ENCODE peak calls at places on chromosomes 7 and 10, in four cellular contexts. T is HL-60, X is GM12878, C is K562. O is an unnamed sample.

GRCh38 chr10:28217848-28218247 is 85.0 kb downstream of the MPP7 start:
- DNase-seq in T (no peak), C (no peak), X (no peak), O (no peak)

GRCh38 chr7:42597296-42597695 is 314.6 kb downstream of the C7orf25 start:
- DNase-seq in C (no peak), X (no peak), T (no peak), O (no peak)

GRCh38 chr7:17062433-17063383 is 180.9 kb upstream of the AGR3 start:
- DNase-seq in X (no peak), T (no peak), C (no peak), O (no peak)

GRCh38 chr7:111510062-111510461 is 52.2 kb downstream of the IMMP2L start:
- DNase-seq in T (no peak), X (no peak), C (no peak), O (no peak)

GRCh38 chr7:40810274-40810673 is 675.5 kb downstream of the SUGCT start:
- DNase-seq in C (no peak), T (no peak), X (no peak), O (no peak)

GRCh38 chr7:33346055-33346454 is 216.7 kb downstream of the BBS9 start:
- DNase-seq in T (no peak), C (no peak), X (no peak), O (no peak)

GRCh38 chr10:19412531-19412930 is 363.9 kb downstream of the MALRD1 start:
- DNase-seq in X (no peak), T (no peak), C (no peak), O (no peak)

GRCh38 chr10:5971315-5971832 is 6.0 kb downstream of the IL15RA start:
- DNase-seq in X (no peak), C (peak; percentile 81), T (no peak), O (no peak)

GRCh38 chr10:1412531-1413189 is 324.7 kb downstream of the ADARB2 start:
- DNase-seq in X (no peak), C (no peak), T (no peak), O (no peak)

GRCh38 chr7:13724631-13725566 is 264.6 kb downstream of the ETV1 start:
- DNase-seq in T (no peak), C (no peak), X (no peak), O (no peak)

GRCh38 chr10:104308439-104308903 is 29.8 kb downstream of the ITPRIP start:
- DNase-seq in C (no peak), T (no peak), X (peak; percentile 56), O (no peak)

GRCh38 chr7:87574630-87575029 is 26.1 kb downstream of the ABCB1 start:
- DNase-seq in T (no peak), C (peak; percentile 19), X (no peak), O (no peak)

GRCh38 chr7:5429857-5430611 is 6.4 kb upstream of the TNRC18 start:
- DNase-seq in T (peak; percentile 56), C (peak; percentile 55), X (no peak), O (no peak)

GRCh38 chr10:116554628-116555027 is 8.9 kb downstream of the PNLIP start:
- DNase-seq in X (no peak), C (no peak), T (no peak), O (no peak)

GRCh38 chr10:26621889-26622681 is 75.4 kb upstream of the PDSS1 start:
- DNase-seq in T (peak; percentile 88), X (no peak), C (peak; percentile 14), O (peak; percentile 52)

GRCh38 chr10:20486791-20487190 is 410.3 kb downstream of the NEBL start:
- DNase-seq in C (no peak), T (no peak), X (no peak), O (no peak)

GRCh38 chr7:17020250-17020649 is 138.5 kb upstream of the AGR3 start:
- DNase-seq in T (no peak), X (no peak), C (no peak), O (no peak)

GRCh38 chr10:71933651-71934050 is 30.5 kb upstream of the CHST3 start:
- DNase-seq in X (no peak), T (no peak), C (no peak), O (no peak)

GRCh38 chr7:114255404-114255841 is 159.2 kb upstream of the FOXP2 start:
- DNase-seq in C (no peak), X (no peak), T (no peak), O (no peak)

GRCh38 chr10:11824825-11825224 is 1.7 kb downstream of the PROSER2 start:
- DNase-seq in C (peak; percentile 82), T (no peak), X (no peak), O (no peak)

GRCh38 chr10:62082729-62083412 is 181.4 kb downstream of the ARID5B start:
- DNase-seq in C (no peak), T (no peak), X (peak; percentile 51), O (no peak)

GRCh38 chr10:69418052-69418752 is 1.5 kb upstream of the TACR2 start:
- DNase-seq in T (no peak), X (no peak), C (no peak), O (no peak)

GRCh38 chr10:62772186-62772950 is 32.2 kb upstream of the ADO start:
- DNase-seq in C (no peak), T (no peak), X (no peak), O (no peak)

GRCh38 chr10:62099299-62099698 is 169.3 kb downstream of the RTKN2 start:
- DNase-seq in T (no peak), X (no peak), C (no peak), O (no peak)

GRCh38 chr7:110148054-110148453 is 942.9 kb upstream of the LRRN3 start:
- DNase-seq in T (no peak), X (no peak), C (no peak), O (no peak)

GRCh38 chr10:72087392-72087968 is 871 bp downstream of the SPOCK2 start:
- DNase-seq in T (no peak), X (no peak), C (no peak), O (peak; percentile 55)

GRCh38 chr7:151449990-151450389 is 10.0 kb upstream of the CRYGN start:
- DNase-seq in X (no peak), T (no peak), C (no peak), O (no peak)

GRCh38 chr7:128025380-128025779 is 5.9 kb downstream of the LRRC4 start:
- DNase-seq in X (no peak), C (no peak), T (no peak), O (no peak)

GRCh38 chr7:51786284-51786683 is 469.7 kb upstream of the COBL start:
- DNase-seq in C (no peak), T (no peak), X (no peak), O (no peak)

GRCh38 chr7:159026271-159027047 is 118.2 kb downstream of the VIPR2 start:
- DNase-seq in X (no peak), C (no peak), T (no peak), O (no peak)

GRCh38 chr10:103441206-103441605 is 11.0 kb downstream of the CALHM2 start:
- DNase-seq in C (no peak), X (no peak), T (no peak), O (no peak)

DNA sequence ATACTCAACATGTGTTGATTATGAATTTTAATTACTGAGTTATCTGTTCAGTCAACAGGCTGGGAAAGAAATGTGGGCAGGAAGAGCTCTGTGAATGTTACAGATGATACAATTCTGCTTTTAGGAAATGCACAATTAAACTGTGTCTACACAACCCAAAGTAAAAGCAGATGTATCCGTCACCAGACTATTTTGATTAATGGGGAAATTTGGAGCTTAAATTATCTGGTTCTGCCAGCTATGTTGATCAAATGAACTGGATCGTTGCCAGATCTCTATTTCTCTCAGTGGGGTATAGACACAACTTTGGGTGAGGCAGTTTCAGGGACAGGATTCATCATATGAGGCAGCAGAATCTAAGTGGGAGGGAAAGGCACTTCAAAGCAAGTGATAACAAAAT is 136.5 kb downstream of the NEUROD6 start:
- DNase-seq in T (no peak), X (no peak), C (no peak), O (no peak)
- TF ChIP-seq SPI1 in T (no peak), X (no peak), C (no peak), O (no peak)

DNA sequence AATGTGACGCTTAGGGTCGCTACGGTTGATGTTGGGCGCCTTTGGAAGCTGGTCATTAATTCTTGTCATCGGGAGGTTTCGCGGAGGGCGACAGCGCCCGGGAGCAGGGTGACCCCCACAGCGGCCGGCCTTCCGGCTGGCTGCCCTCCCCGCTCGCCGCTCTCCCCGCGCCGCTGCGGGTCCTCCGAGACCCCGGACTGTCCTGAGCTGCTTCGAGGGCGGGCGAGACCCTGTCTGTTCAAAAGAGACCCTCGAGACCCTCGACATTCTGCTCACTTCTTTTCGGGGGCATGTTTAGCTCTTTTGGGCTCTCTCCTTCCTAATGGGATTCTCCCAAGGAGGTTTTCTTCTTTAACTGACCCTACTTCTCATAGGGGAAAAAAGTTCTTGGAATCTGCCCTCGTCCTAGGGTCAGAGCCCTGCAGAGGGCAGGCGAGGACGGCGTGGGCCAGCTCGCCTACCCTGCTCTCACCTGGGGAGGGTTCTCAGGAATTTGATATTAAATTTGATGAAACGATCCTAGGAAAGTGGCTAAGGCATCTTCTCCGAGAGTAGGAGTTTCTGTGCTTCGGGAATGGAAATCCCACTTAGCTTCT is 257.0 kb downstream of the OTUD1 start:
- DNase-seq in X (no peak), C (no peak), T (no peak), O (no peak)
- TF ChIP-seq SPI1 in X (no peak), C (no peak), T (no peak), O (no peak)

DNA sequence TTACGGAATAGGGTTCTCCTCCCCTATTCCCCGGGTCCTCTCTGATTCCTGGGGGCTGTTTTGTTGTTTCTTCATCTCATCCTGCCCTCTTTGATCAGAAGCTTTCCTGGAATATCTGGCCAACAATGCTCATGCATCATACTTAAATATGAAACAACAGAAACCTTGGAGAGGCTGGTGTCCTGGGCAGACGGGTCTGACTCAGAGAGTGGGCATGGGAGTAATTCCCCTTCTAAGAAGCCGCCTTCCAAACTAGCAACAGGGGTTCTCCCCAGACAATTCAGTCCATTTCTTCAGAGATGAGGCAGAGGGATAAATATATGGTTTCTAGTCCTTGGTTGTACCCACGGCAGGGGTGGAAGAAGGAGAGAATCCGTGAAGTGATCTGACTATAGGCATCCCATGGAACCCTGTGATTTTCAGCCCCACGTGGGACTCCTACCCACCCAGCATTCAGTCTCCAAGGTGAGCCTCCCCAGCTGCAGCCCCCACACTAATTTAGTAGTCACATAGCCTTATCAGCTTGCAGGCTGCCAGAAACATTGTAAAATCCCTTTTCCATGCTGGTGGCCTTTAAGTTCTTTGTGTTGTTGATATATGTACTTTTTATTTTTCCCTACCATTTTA is 119.2 kb downstream of the SFMBT2 start:
- DNase-seq in X (no peak), C (no peak), T (no peak), O (no peak)
- TF ChIP-seq SPI1 in X (no peak), C (no peak), T (no peak), O (no peak)

GRCh38 chr7:90201500-90201899 is 10.0 kb upstream of the STEAP2 start:
- DNase-seq in C (no peak), T (no peak), X (no peak), O (no peak)
- TF ChIP-seq SPI1 in C (no peak), T (no peak), X (no peak), O (no peak)

GRCh38 chr10:92829042-92829785 is 19.1 kb upstream of the EXOC6 start:
- DNase-seq in X (no peak), T (no peak), C (peak; percentile 95), O (no peak)

GRCh38 chr10:92832121-92832520 is 16.2 kb upstream of the EXOC6 start:
- DNase-seq in C (no peak), X (no peak), T (no peak), O (no peak)

GRCh38 chr10:92832998-92833642 is 15.2 kb upstream of the EXOC6 start:
- DNase-seq in X (no peak), C (no peak), T (no peak), O (no peak)

GRCh38 chr10:92834331-92834730 is 14.0 kb upstream of the EXOC6 start:
- DNase-seq in C (no peak), X (no peak), T (no peak), O (no peak)

GRCh38 chr10:92830478-92831389 is 17.6 kb upstream of the EXOC6 start:
- DNase-seq in T (peak; percentile 69), X (no peak), C (peak; percentile 77), O (no peak)
- TF ChIP-seq SPI1 in T (peak; percentile 87), X (peak; percentile 59), C (peak; percentile 71), O (peak; percentile 63)

GRCh38 chr10:101287183-101287830 is 58.0 kb upstream of the LBX1 start:
- DNase-seq in T (no peak), C (no peak), X (no peak), O (no peak)
- TF ChIP-seq SPI1 in T (no peak), C (no peak), X (no peak), O (no peak)

O was measured in GM12891.